ENCODE peak calls at places on chromosomes 12 and 14, in nine cellular contexts. L, B, H, K, Z, N, V, O and U are unnamed samples.

GRCh38 chr12:80627773-80628172 is 79.7 kb upstream of the MYF6 start:
- DNase-seq in N (no peak), V (no peak), K (no peak), Z (peak; percentile 92), B (peak; percentile 49), L (no peak), O (no peak), H (peak; percentile 71), U (no peak)

GRCh38 chr14:68440776-68441175 is 352.1 kb downstream of the ZFP36L1 start:
- DNase-seq in Z (no peak), O (no peak), N (no peak), H (peak; percentile 18), V (no peak), L (no peak), K (no peak), B (no peak), U (no peak)

GRCh38 chr14:90521121-90521929 is 124.5 kb downstream of the CALM1 start:
- DNase-seq in N (no peak), H (peak; percentile 66), B (peak; percentile 28), O (no peak), Z (peak; percentile 49), V (no peak), L (no peak), K (peak; percentile 98), U (no peak)

GRCh38 chr14:76133103-76133502 is 18.6 kb upstream of the GPATCH2L start:
- DNase-seq in H (peak; percentile 27), V (no peak), O (no peak), B (peak; percentile 47), L (no peak), N (no peak), K (no peak), Z (peak; percentile 30), U (no peak)

GRCh38 chr12:67925077-67925476 is 64.2 kb upstream of the IFNG-AS1 start:
- DNase-seq in L (no peak), Z (no peak), B (no peak), K (peak; percentile 36), O (no peak), H (peak; percentile 62), V (no peak), N (no peak), U (no peak)

GRCh38 chr12:54891717-54892478 is 37.6 kb downstream of the MUCL1 start:
- DNase-seq in V (no peak), K (no peak), N (peak; percentile 65), H (no peak), B (no peak), O (no peak), Z (peak; percentile 13), L (no peak), U (no peak)

GRCh38 chr12:6987956-6988573 is 17.4 kb downstream of the EMG1 start:
- DNase-seq in B (no peak), O (no peak), Z (no peak), K (no peak), H (no peak), N (peak; percentile 24), L (no peak), V (no peak), U (no peak)

GRCh38 chr12:95648990-95649791 is 97.9 kb upstream of the USP44 start:
- DNase-seq in N (peak; percentile 98), L (no peak), K (no peak), V (no peak), B (peak; percentile 45), O (no peak), H (peak; percentile 98), Z (peak; percentile 63), U (peak; percentile 32)

GRCh38 chr14:33454707-33455106 is 496.2 kb downstream of the EGLN3 start:
- DNase-seq in B (no peak), O (no peak), V (no peak), H (no peak), L (no peak), K (no peak), Z (no peak), N (no peak), U (no peak)

GRCh38 chr12:58901664-58902063 is 18.6 kb downstream of the LRIG3 start:
- DNase-seq in Z (no peak), B (no peak), K (no peak), H (no peak), V (no peak), N (no peak), L (no peak), O (no peak), U (no peak)

GRCh38 chr12:53174881-53175491 is 5.5 kb upstream of the ZNF740 start:
- DNase-seq in B (peak; percentile 35), K (no peak), Z (no peak), N (no peak), O (no peak), V (no peak), L (no peak), H (peak; percentile 71), U (no peak)

GRCh38 chr12:42097971-42098370 is 46.7 kb downstream of the GXYLT1 start:
- DNase-seq in B (no peak), H (no peak), K (no peak), L (no peak), Z (no peak), V (no peak), O (peak; percentile 33), N (no peak), U (no peak)

GRCh38 chr14:80587096-80587724 is 354.3 kb downstream of the CEP128 start:
- DNase-seq in H (peak; percentile 65), V (no peak), O (no peak), Z (peak; percentile 63), N (no peak), K (peak; percentile 40), L (no peak), B (peak; percentile 40), U (peak; percentile 1)

GRCh38 chr14:101908795-101909194 is 55.6 kb upstream of the DYNC1H1 start:
- DNase-seq in Z (no peak), O (no peak), V (no peak), H (no peak), N (no peak), B (no peak), K (no peak), L (no peak), U (no peak)

GRCh38 chr12:46442239-46442638 is 69.7 kb upstream of the SLC38A2 start:
- DNase-seq in V (no peak), B (peak; percentile 58), Z (peak; percentile 65), H (peak; percentile 79), K (no peak), O (no peak), N (no peak), L (no peak), U (peak; percentile 23)

GRCh38 chr12:40078201-40078730 is 27.6 kb downstream of the SLC2A13 start:
- DNase-seq in V (no peak), H (no peak), K (no peak), B (no peak), N (no peak), O (no peak), Z (no peak), L (no peak), U (no peak)

GRCh38 chr12:18470251-18470650 is 208.9 kb downstream of the PIK3C2G start:
- DNase-seq in H (peak; percentile 44), V (no peak), O (no peak), L (no peak), N (no peak), Z (peak; percentile 45), B (no peak), K (no peak), U (no peak)

GRCh38 chr12:51171884-51172514 is 936 bp downstream of the TFCP2 start:
- DNase-seq in V (no peak), L (peak; percentile 17), B (peak; percentile 19), O (peak; percentile 9), Z (peak; percentile 30), K (no peak), N (no peak), H (peak; percentile 39), U (no peak)

GRCh38 chr14:46646796-46647195 is 4.8 kb downstream of the RPL10L start:
- DNase-seq in N (no peak), B (no peak), V (no peak), L (no peak), H (no peak), Z (no peak), O (no peak), K (no peak), U (no peak)